ENCODE peak calls at places on chromosomes 1 and 21, in four cellular contexts. F is suprapubic skin, H is MM.1S, I is A673. U is an unnamed sample.
A peak's percentile ranks its signal among the peaks of the same experiment; 100 is the strongest.

GRCh38 chr1:54394104-54394503 is 12.1 kb downstream of the SSBP3 start:
- DNase-seq in F (no peak), H (no peak), I (no peak), U (no peak)

GRCh38 chr1:219670426-219671149 is 57.7 kb upstream of the ZC3H11B start:
- DNase-seq in F (no peak), H (peak; percentile 1), I (no peak), U (no peak)

GRCh38 chr1:38235705-38236104 is 189.1 kb upstream of the POU3F1 start:
- DNase-seq in F (no peak), H (no peak), I (peak; percentile 9), U (no peak)

GRCh38 chr21:35314896-35315582 is 265.9 kb upstream of the RUNX1 start:
- DNase-seq in F (no peak), H (no peak), I (no peak), U (no peak)

GRCh38 chr1:67838180-67838912 is 5.1 kb upstream of the GNG12 start:
- DNase-seq in F (no peak), H (no peak), I (no peak), U (no peak)

GRCh38 chr1:7768583-7768982 is 2.5 kb upstream of the VAMP3 start:
- DNase-seq in F (no peak), H (no peak), I (no peak), U (no peak)

GRCh38 chr21:43809853-43810504 is 20.6 kb downstream of the RRP1 start:
- DNase-seq in F (no peak), H (no peak), I (no peak), U (no peak)

GRCh38 chr21:44058981-44059380 is 46.9 kb downstream of the TRAPPC10 start:
- DNase-seq in F (peak; percentile 33), H (no peak), I (no peak), U (no peak)

GRCh38 chr1:213122514-213122929 is 71.5 kb downstream of the RPS6KC1 start:
- DNase-seq in F (no peak), H (peak; percentile 74), I (peak; percentile 65), U (no peak)

GRCh38 chr1:68961143-68961542 is 464.3 kb upstream of the DEPDC1 start:
- DNase-seq in F (no peak), H (no peak), I (no peak), U (no peak)

GRCh38 chr21:23463365-23463764 is 2143.9 kb downstream of the MRPL39 start:
- DNase-seq in F (no peak), H (no peak), I (no peak), U (no peak)
- H3K9me3 ChIP-seq in F (no peaks in the 10 kb centered on the region), H (no peaks in the 10 kb centered on the region), I (peaks cover 6% of the 10 kb centered on the region), U (no peaks in the 10 kb centered on the region)

GRCh38 chr1:56072310-56072709 is 507.1 kb downstream of the PLPP3 start:
- DNase-seq in F (no peak), H (no peak), I (no peak), U (no peak)

GRCh38 chr1:56068908-56069307 is 510.5 kb downstream of the PLPP3 start:
- DNase-seq in F (no peak), H (no peak), I (no peak), U (no peak)

GRCh38 chr1:56071351-56071750 is 508.0 kb downstream of the PLPP3 start:
- DNase-seq in F (no peak), H (no peak), I (no peak), U (no peak)

GRCh38 chr1:56068210-56068609 is 511.2 kb downstream of the PLPP3 start:
- DNase-seq in F (no peak), H (no peak), I (no peak), U (no peak)

DNA sequence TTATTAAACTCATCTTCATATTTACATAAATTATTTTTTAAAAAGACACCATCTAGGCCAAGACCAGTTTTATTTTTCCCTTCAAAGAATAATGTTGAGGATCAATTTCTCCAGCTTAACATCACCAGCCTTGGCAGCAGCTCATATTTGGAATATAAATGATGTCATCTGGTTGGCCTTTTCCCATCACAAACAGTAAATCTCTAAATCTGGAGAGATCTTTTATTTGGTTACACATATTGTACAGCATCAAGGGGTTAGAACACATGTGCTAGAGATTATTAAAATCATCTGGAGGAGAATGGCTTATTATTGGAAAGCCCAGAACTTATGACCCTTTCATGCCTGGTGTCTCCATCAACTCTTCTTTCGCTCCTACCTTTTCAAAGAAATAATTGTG is 508.8 kb downstream of the PLPP3 start:
- DNase-seq in F (no peak), H (no peak), I (no peak), U (no peak)
- H3K9me3 ChIP-seq in F (no peaks in the 10 kb centered on the region), H (no peaks in the 10 kb centered on the region), I (no peaks in the 10 kb centered on the region), U (no peaks in the 10 kb centered on the region)

GRCh38 chr1:228241259-228241658 is 33.4 kb downstream of the OBSCN start:
- DNase-seq in F (no peak), H (no peak), I (no peak), U (no peak)

GRCh38 chr1:228245111-228245510 is 37.3 kb downstream of the OBSCN start:
- DNase-seq in F (no peak), H (no peak), I (no peak), U (no peak)

GRCh38 chr1:228243093-228243492 is 35.2 kb downstream of the OBSCN start:
- DNase-seq in F (no peak), H (no peak), I (no peak), U (no peak)

GRCh38 chr1:228240411-228241240 is 32.8 kb downstream of the OBSCN start:
- DNase-seq in F (no peak), H (no peak), I (no peak), U (no peak)

GRCh38 chr1:228242313-228242864 is 34.5 kb downstream of the OBSCN start:
- DNase-seq in F (no peak), H (no peak), I (no peak), U (no peak)
- H3K9me3 ChIP-seq in F (peaks cover 17% of the 10 kb centered on the region), H (no peaks in the 10 kb centered on the region), I (peaks cover 71% of the 10 kb centered on the region), U (peaks cover 9% of the 10 kb centered on the region)

DNA sequence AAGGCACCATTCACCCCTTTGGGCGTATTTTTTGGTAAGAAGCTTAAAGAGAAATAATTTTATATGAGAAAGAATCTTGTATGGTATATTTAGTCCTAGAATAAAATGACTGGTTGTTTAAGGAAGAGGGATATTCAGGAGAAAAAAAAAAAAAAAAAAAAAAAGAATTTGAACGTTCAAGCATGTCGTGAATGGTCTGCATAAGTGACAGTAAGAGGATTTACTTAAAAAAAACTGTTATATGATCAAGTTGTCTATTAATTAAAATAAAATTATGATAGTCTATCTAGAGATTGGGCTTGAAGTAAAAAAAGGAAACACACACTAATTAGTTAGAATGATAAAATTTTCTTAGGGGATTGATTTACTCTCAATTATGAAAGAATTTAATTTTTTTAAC is 11.7 kb upstream of the OR14I1 start:
- DNase-seq in F (no peak), H (no peak), I (no peak), U (no peak)
- H3K9me3 ChIP-seq in F (peaks cover 3% of the 10 kb centered on the region), H (no peaks in the 10 kb centered on the region), I (peaks cover 34% of the 10 kb centered on the region), U (no peaks in the 10 kb centered on the region)